ENCODE peak calls at places on chromosomes 16 and 17, in six cellular contexts. M is PC-3, K is H1, G is fibroblast of lung, P is GM23338, C is hepatocyte. T is an unnamed sample.

GRCh38 chr17:64492481-64493109 is 4.3 kb downstream of the POLG2 start:
- DNase-seq in K (no peak), G (no peak), P (peak), C (no peak), M (peak), T (no peak)

GRCh38 chr16:2741168-2741567 is 11.3 kb upstream of the SRRM2 start:
- DNase-seq in G (no peak), K (no peak), P (no peak), M (no peak), C (no peak), T (no peak)

GRCh38 chr16:21179126-21179982 is 20.9 kb downstream of the LDAF1 start:
- DNase-seq in G (no peak), K (no peak), M (no peak), C (no peak), P (no peak), T (no peak)

GRCh38 chr16:86026136-86026905 is 127.4 kb downstream of the IRF8 start:
- DNase-seq in G (no peak), K (no peak), C (peak), P (no peak), M (no peak), T (no peak)

GRCh38 chr17:77721823-77722160 is 236.7 kb upstream of the TNRC6C start:
- DNase-seq in M (no peak), G (no peak), P (no peak), C (no peak), K (no peak), T (no peak)

GRCh38 chr17:48718781-48719641 is 3.3 kb downstream of the PRAC1 start:
- DNase-seq in P (peak), M (peak), G (no peak), C (no peak), K (peak), T (no peak)

GRCh38 chr16:2326191-2326590 is 14.3 kb downstream of the ABCA3 start:
- DNase-seq in K (no peak), G (no peak), M (no peak), C (no peak), P (no peak), T (no peak)

GRCh38 chr16:4612977-4613635 is 1.6 kb downstream of the UBALD1 start:
- DNase-seq in M (peak), C (no peak), G (no peak), P (peak), K (no peak), T (peak)

DNA sequence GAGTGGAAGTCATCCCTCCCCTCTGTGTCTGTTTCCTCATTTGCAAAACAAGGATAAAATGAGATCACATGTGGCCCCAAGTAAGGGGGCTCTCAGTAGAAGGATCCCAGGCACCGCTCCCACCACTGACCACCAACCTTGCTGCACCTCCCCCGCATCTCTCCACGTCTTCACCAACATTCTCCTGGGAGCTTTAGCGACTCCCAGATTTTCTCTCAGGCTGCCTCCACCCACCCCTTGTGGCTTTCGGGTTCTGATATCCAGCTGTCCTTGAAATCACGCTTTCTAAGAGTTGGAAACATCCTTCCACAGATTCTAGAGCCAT is 16.4 kb upstream of the NTN1 start:
- DNase-seq in C (no peak), P (no peak), M (no peak), K (no peak), G (no peak), T (no peak)
- TF ChIP-seq EZH2 in C (no peak), P (no peak), M (no peak), K (no peak), G (no peak), T (no peak)

GRCh38 chr17:72501404-72502110 is 380.7 kb downstream of the SOX9 start:
- DNase-seq in C (no peak), K (no peak), G (peak), P (no peak), M (no peak), T (no peak)

GRCh38 chr17:72494576-72494975 is 373.8 kb downstream of the SOX9 start:
- DNase-seq in K (no peak), M (no peak), P (no peak), G (no peak), C (no peak), T (no peak)

GRCh38 chr17:72496461-72496860 is 375.6 kb downstream of the SOX9 start:
- DNase-seq in G (peak), C (no peak), M (no peak), K (no peak), P (no peak), T (no peak)

GRCh38 chr17:72498671-72499210 is 377.9 kb downstream of the SOX9 start:
- DNase-seq in M (peak), K (no peak), C (no peak), P (no peak), G (peak), T (no peak)

DNA sequence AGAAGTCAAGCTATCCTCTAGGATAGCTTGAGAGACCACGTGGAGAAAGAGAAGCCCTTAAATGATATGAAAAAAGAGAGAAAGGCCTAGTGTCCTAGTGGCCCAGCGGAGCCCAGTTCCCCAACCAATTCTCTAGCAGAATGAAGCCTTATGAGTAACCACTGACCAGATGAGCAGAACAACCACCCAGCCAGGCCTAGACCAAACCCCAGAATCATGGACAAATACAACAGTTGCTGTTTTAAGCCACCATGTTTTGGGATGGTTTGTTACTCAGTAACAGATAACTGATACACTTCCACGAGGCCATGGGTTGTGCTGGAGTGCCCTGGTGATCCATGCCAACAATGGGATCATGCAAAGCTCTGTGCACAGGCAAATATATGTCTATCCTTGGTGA is 377.1 kb downstream of the SOX9 start:
- DNase-seq in P (no peak), G (no peak), K (no peak), M (no peak), C (no peak), T (no peak)
- TF ChIP-seq EZH2 in P (no peak), G (no peak), K (no peak), M (no peak), C (no peak), T (no peak)

GRCh38 chr17:49881054-49881402 is 33.2 kb upstream of the TAC4 start:
- DNase-seq in G (no peak), M (no peak), C (no peak), P (peak), K (no peak), T (no peak)

GRCh38 chr17:49882434-49882833 is 34.6 kb upstream of the TAC4 start:
- DNase-seq in C (no peak), G (no peak), K (no peak), P (no peak), M (no peak), T (no peak)

GRCh38 chr17:49879505-49879904 is 31.6 kb upstream of the TAC4 start:
- DNase-seq in G (no peak), P (no peak), M (no peak), K (no peak), C (no peak), T (no peak)

GRCh38 chr17:49878931-49879330 is 31.1 kb upstream of the TAC4 start:
- DNase-seq in P (no peak), C (no peak), M (no peak), G (no peak), K (no peak), T (no peak)

DNA sequence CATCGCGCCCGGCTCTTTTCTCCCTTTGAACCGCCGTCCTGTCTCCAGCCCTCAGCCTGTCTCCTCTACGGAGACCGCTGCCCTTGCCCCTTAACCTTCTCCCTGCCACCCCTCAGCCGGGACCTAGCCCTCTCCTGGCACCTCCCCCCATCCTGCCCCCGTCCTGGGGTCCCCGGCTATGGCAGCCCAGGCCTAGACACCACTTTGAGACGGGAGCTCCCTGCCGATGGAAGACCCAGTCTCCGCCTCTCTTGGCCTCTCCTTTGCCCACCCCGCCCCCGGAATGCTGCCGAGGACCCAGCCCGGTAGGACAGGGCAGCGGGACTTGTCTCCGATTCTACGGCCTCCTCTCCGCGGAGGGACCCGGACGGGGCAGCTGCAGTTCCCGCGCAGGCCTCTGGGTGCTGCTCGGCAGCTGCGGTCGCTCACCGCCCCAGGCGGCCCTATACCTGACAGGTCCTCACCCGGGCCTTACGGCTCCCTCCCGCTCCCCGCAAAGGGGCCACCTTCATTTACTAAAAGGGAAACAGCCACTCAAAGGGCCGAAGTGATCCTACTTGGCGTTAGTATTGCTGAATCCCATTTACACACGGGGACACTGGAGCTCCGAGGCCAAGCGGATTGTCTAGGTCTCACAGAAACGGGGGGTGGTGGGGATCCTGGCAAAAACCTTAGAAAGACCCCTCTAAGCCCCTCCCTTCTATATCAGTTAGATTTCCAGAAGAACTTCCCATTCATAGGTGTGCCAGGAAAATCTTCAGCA is 32.6 kb upstream of the TAC4 start:
- DNase-seq in K (peak), C (peak), M (peak), G (peak), P (peak), T (peak)
- TF ChIP-seq EZH2 in K (no peak), C (no peak), M (no peak), G (no peak), P (no peak), T (no peak)

GRCh38 chr17:80474933-80475915 is 1.2 kb downstream of the NPTX1 start:
- DNase-seq in C (no peak), G (no peak), K (peak), P (no peak), M (no peak), T (peak)

GRCh38 chr17:80477647-80478478 is 1.5 kb upstream of the NPTX1 start:
- DNase-seq in M (no peak), G (peak), C (peak), K (peak), P (peak), T (no peak)

GRCh38 chr17:80475949-80476876 is at the start of gene NPTX1:
- DNase-seq in P (peak), K (peak), M (peak), C (peak), G (no peak), T (peak)

GRCh38 chr17:80478487-80479245 is 2.3 kb upstream of the NPTX1 start:
- DNase-seq in C (no peak), K (no peak), M (no peak), G (no peak), P (peak), T (no peak)

GRCh38 chr17:80476877-80477646 is 655 bp upstream of the NPTX1 start:
- DNase-seq in P (no peak), M (no peak), G (no peak), K (no peak), C (no peak), T (peak)
- TF ChIP-seq EZH2 in P (peak), M (peak), G (peak), K (peak), C (peak), T (peak)

DNA sequence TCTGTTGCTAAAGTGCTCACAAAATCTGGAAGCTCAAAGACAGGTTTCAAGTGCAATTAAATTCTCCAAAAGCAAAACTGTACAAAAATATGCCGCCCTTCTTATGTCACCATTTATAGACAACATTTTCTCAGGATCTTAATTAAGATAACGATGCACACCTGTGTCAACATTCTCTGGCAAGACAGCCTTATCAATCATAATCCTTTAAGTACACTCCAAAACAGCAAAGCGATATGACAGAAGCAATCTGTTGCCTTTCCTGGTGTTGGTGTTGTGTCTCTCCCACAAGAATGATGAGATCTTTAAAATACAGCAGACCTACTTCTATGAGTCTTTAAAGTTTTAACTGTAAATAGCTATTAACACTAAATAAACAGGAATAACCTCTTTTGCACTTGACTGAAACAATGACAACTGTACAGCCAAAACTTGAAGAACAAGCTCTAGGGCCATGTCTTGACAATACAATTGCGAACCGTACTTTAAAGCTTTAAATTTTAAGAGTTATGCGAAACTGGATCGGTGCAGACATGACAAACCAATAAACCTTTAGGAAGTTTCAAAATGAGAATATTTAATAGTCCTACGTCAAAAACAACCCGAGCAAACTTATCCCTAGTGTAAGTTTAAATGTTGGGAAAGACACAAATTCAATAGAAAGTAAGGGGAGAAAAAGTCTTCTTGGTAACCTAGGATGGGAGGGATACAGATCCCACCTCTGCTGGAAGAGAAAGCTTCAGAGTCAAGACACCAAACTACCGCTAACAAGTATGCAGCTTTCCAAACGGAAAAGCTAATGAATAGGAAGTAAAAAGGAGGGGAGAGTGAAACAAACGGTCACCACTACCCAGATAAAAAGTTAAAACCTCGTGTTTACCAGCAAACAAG is 3.3 kb upstream of the IRX5 start:
- DNase-seq in C (no peak), K (no peak), G (peak), P (no peak), M (no peak), T (no peak)
- TF ChIP-seq EZH2 in C (no peak), K (peak), G (no peak), P (no peak), M (no peak), T (no peak)

GRCh38 chr17:79920751-79921410 is 81.6 kb upstream of the CBX4 start:
- DNase-seq in K (no peak), G (no peak), C (no peak), P (no peak), M (no peak), T (no peak)
- TF ChIP-seq EZH2 in K (no peak), G (no peak), C (no peak), P (no peak), M (no peak), T (no peak)

GRCh38 chr16:13527332-13527731 is 392.6 kb upstream of the ERCC4 start:
- DNase-seq in P (no peak), G (no peak), M (no peak), C (no peak), K (no peak), T (no peak)

GRCh38 chr16:13529193-13529982 is 390.6 kb upstream of the ERCC4 start:
- DNase-seq in M (no peak), C (peak), P (no peak), K (peak), G (no peak), T (no peak)
- TF ChIP-seq EZH2 in M (no peak), C (no peak), P (no peak), K (no peak), G (no peak), T (no peak)

GRCh38 chr17:36940313-36941264 is 3.3 kb downstream of the LHX1 start:
- DNase-seq in G (no peak), C (no peak), K (peak), M (no peak), P (peak), T (no peak)
- TF ChIP-seq EZH2 in G (peak), C (peak), K (peak), M (no peak), P (peak), T (no peak)

GRCh38 chr17:800446-801242 is 18.5 kb downstream of the MRM3 start:
- DNase-seq in C (no peak), P (no peak), G (no peak), K (no peak), M (no peak), T (no peak)
- TF ChIP-seq EZH2 in C (no peak), P (no peak), G (no peak), K (no peak), M (no peak), T (no peak)

T was measured in PC-9.